ENCODE peak calls at places on chromosomes 3 and 15, in five cellular contexts. B is PC-3, E is A549, S is HL-60, N is GM12865. R is an unnamed sample.

GRCh38 chr15:71753346-71753745 is 57.0 kb upstream of the NR2E3 start:
- DNase-seq in B (peak), N (no peak), E (peak), S (no peak), R (no peak)

GRCh38 chr3:18124501-18124900 is 300.6 kb downstream of the SATB1 start:
- DNase-seq in N (no peak), S (no peak), B (peak), E (no peak), R (no peak)

GRCh38 chr15:48855501-48856440 is 22.2 kb upstream of the EID1 start:
- DNase-seq in S (no peak), B (peak), E (peak), N (no peak), R (no peak)

GRCh38 chr3:135757421-135757820 is 208.1 kb upstream of the PPP2R3A start:
- DNase-seq in E (no peak), N (no peak), S (no peak), B (no peak), R (no peak)

GRCh38 chr3:64805248-64805647 is 117.4 kb upstream of the ADAMTS9 start:
- DNase-seq in S (no peak), B (no peak), N (no peak), E (no peak), R (no peak)

GRCh38 chr15:27028836-27029482 is 58.0 kb downstream of the GABRG3 start:
- DNase-seq in N (no peak), B (no peak), E (no peak), S (no peak), R (no peak)

GRCh38 chr3:140386357-140387100 is 291.3 kb upstream of the TRIM42 start:
- DNase-seq in B (no peak), S (no peak), E (no peak), N (no peak), R (no peak)

GRCh38 chr3:182605882-182606611 is 187.3 kb upstream of the ATP11B start:
- DNase-seq in S (no peak), N (no peak), E (no peak), B (peak), R (no peak)

GRCh38 chr3:177754508-177754921 is 557.2 kb upstream of the TBL1XR1 start:
- DNase-seq in B (no peak), E (no peak), S (no peak), N (no peak), R (no peak)

GRCh38 chr3:64995857-64996564 is 308.2 kb upstream of the ADAMTS9 start:
- DNase-seq in E (no peak), N (peak), S (no peak), B (no peak), R (no peak)

GRCh38 chr15:64009798-64010241 is 36.5 kb downstream of the DAPK2 start:
- DNase-seq in B (peak), E (no peak), S (no peak), N (peak), R (no peak)

GRCh38 chr15:78642341-78642740 is 1.3 kb upstream of the CHRNB4 start:
- DNase-seq in N (no peak), E (no peak), B (no peak), S (no peak), R (no peak)

GRCh38 chr15:65305144-65305758 is 774 bp downstream of the RNU5B-1 start:
- DNase-seq in E (no peak), B (no peak), N (no peak), S (no peak), R (no peak)

GRCh38 chr15:65305776-65306175 is 1.3 kb downstream of the RNU5B-1 start:
- DNase-seq in S (no peak), N (no peak), B (no peak), E (no peak), R (no peak)

GRCh38 chr15:65304393-65305143 is at the start of gene RNU5B-1:
- DNase-seq in N (peak), E (peak), S (peak), B (peak), R (peak)

GRCh38 chr15:65302061-65302460 is 2.4 kb upstream of the RNU5B-1 start:
- DNase-seq in S (no peak), E (no peak), B (no peak), N (no peak), R (no peak)

DNA sequence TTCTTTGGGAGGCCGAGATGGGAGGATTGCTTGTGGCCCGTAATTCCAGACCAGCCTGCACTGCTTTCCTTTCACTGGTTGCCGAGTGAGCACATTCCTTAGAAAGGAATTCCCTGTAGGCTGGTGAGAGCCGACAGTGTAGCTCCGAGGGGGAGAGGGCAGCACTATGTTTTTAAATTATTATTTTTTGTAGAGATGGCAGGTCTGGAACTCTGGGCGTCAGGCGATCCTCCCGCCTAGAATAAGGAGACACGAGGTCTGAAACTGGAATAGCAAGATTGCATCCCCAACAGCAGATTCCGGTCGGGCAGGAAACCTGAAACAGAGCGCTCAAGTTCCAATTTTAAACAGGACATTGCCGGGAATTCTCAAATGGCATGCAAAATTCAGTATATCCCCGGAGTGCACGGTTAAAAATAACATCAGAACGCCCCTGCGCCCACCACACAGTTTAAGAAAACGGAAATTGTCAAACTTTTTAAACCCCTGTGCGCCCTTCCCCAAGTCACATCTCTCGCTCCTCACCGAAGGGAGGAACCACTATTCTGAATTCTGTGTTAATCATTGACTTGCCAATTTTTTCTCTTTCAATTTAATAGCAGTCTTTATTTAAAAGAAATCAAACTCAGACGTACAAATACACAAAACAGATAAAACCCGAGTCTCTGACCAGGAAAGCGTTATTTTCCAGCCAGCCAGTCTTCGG is 637 bp upstream of the RNU5B-1 start:
- DNase-seq in B (peak), E (peak), S (peak), N (peak), R (no peak)
- TF ChIP-seq CTCF in B (peak), E (peak), S (no peak), N (no peak), R (no peak)

GRCh38 chr3:129626744-129627349 is 20.4 kb upstream of the PLXND1 start:
- DNase-seq in N (peak), E (peak), S (peak), B (peak), R (peak)
- TF ChIP-seq CTCF in N (peak), E (no peak), S (no peak), B (peak), R (no peak)

GRCh38 chr3:195873281-195873887 is 35.0 kb downstream of the TNK2 start:
- DNase-seq in S (no peak), E (no peak), B (no peak), N (no peak), R (no peak)

GRCh38 chr3:195872800-195873199 is 35.6 kb downstream of the TNK2 start:
- DNase-seq in S (no peak), E (no peak), N (no peak), B (no peak), R (no peak)

GRCh38 chr3:195870937-195871336 is 37.4 kb downstream of the TNK2 start:
- DNase-seq in N (no peak), B (no peak), E (no peak), S (no peak), R (no peak)

GRCh38 chr3:195870442-195870841 is 37.9 kb downstream of the TNK2 start:
- DNase-seq in S (no peak), B (peak), N (no peak), E (no peak), R (no peak)

GRCh38 chr3:195872097-195872496 is 36.3 kb downstream of the TNK2 start:
- DNase-seq in N (no peak), E (no peak), S (no peak), B (no peak), R (no peak)
- TF ChIP-seq CTCF in N (no peak), E (no peak), S (no peak), B (no peak), R (no peak)

DNA sequence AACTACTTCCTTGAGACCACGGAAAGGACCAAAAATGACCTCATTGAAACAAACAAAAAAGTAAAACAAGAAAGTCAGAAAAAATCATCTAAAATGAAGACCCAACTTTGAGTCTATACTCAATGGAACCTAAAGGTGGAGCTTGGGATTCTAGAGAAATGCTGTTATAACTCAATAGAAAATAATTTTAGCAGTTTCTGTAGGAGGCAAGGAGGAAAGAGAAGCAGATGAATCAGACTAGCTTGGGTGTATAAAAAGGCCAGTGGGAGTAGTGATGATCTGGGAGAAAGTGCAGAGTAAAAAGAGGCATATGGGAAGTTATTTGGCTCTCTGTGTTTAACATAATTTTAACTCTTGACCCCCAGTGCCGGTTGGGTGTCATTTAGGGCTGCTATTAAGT is 94.4 kb downstream of the TMCO5A start:
- DNase-seq in E (no peak), N (no peak), B (peak), S (no peak), R (no peak)
- TF ChIP-seq CTCF in E (no peak), N (no peak), B (peak), S (no peak), R (no peak)

GRCh38 chr3:171113716-171114115 is 87.2 kb upstream of the SLC2A2 start:
- DNase-seq in S (no peak), E (peak), B (no peak), N (no peak), R (no peak)
- TF ChIP-seq CTCF in S (no peak), E (no peak), B (peak), N (no peak), R (no peak)